ENCODE peak calls at places on chromosomes 5 and 9, in eight cellular contexts. K, E, H, S, F, C, X and P are unnamed samples.

GRCh38 chr9:136326061-136326776 is 1.1 kb upstream of the GPSM1 start:
- DNase-seq in K (no peak), E (no peak), H (peak), S (no peak), F (no peak), C (peak), X (peak), P (peak)

GRCh38 chr9:109166771-109167601 is at the start of gene FRRS1L:
- DNase-seq in K (no peak), E (no peak), H (no peak), S (no peak), F (no peak), C (no peak), X (no peak), P (peak)

GRCh38 chr9:95264954-95265615 is 52.4 kb downstream of the FANCC start:
- DNase-seq in K (no peak), E (peak), H (peak), S (no peak), F (no peak), C (peak), X (peak), P (no peak)

GRCh38 chr9:93467462-93467861 is 14.1 kb upstream of the FAM120AOS start:
- DNase-seq in K (no peak), E (no peak), H (no peak), S (no peak), F (no peak), C (no peak), X (no peak), P (no peak)

GRCh38 chr5:160118349-160119141 is 705 bp downstream of the PWWP2A start:
- DNase-seq in K (peak), E (no peak), H (no peak), S (peak), F (peak), C (no peak), X (no peak), P (peak)

GRCh38 chr5:116557669-116558271 is 16.9 kb downstream of the SEMA6A start:
- DNase-seq in K (no peak), E (no peak), H (no peak), S (no peak), F (no peak), C (no peak), X (peak), P (peak)

GRCh38 chr5:33688041-33688980 is 203.5 kb downstream of the ADAMTS12 start:
- DNase-seq in K (no peak), E (no peak), H (no peak), S (no peak), F (no peak), C (peak), X (peak), P (no peak)

GRCh38 chr5:79285285-79285684 is 49.4 kb downstream of the JMY start:
- DNase-seq in K (no peak), E (no peak), H (no peak), S (no peak), F (no peak), C (no peak), X (no peak), P (no peak)

GRCh38 chr5:122611401-122611800 is 163.5 kb upstream of the SNX2 start:
- DNase-seq in K (no peak), E (no peak), H (no peak), S (no peak), F (no peak), C (no peak), X (no peak), P (no peak)

GRCh38 chr9:94656190-94656589 is 16.9 kb upstream of the FBP1 start:
- DNase-seq in K (no peak), E (no peak), H (no peak), S (peak), F (no peak), C (no peak), X (no peak), P (no peak)

GRCh38 chr5:81125959-81126358 is 107.2 kb upstream of the CKMT2 start:
- DNase-seq in K (no peak), E (no peak), H (no peak), S (no peak), F (no peak), C (no peak), X (peak), P (no peak)

GRCh38 chr5:179817071-179817840 is 3.4 kb upstream of the SQSTM1 start:
- DNase-seq in K (no peak), E (no peak), H (no peak), S (no peak), F (no peak), C (no peak), X (no peak), P (peak)

GRCh38 chr5:57128325-57128724 is 45.5 kb upstream of the GPBP1 start:
- DNase-seq in K (no peak), E (no peak), H (no peak), S (no peak), F (no peak), C (no peak), X (no peak), P (no peak)

GRCh38 chr5:132819468-132819867 is 6.4 kb downstream of the SOWAHA start:
- DNase-seq in K (no peak), E (no peak), H (no peak), S (no peak), F (no peak), C (no peak), X (no peak), P (no peak)

GRCh38 chr9:131432597-131433301 is 38.9 kb downstream of the PRRC2B start:
- DNase-seq in K (no peak), E (no peak), H (peak), S (no peak), F (no peak), C (peak), X (peak), P (no peak)

GRCh38 chr5:141488591-141489478 is at the start of gene PCDHGC5:
- DNase-seq in K (no peak), E (no peak), H (peak), S (no peak), F (no peak), C (no peak), X (peak), P (peak)

GRCh38 chr9:137455361-137455991 is 3.7 kb downstream of the NSMF start:
- DNase-seq in K (no peak), E (no peak), H (no peak), S (no peak), F (no peak), C (no peak), X (no peak), P (no peak)

GRCh38 chr9:129183495-129184308 is 5.6 kb upstream of the IER5L start:
- DNase-seq in K (no peak), E (no peak), H (no peak), S (no peak), F (no peak), C (no peak), X (peak), P (no peak)

GRCh38 chr5:169742773-169743296 is 105.8 kb downstream of the DOCK2 start:
- DNase-seq in K (no peak), E (no peak), H (peak), S (no peak), F (no peak), C (peak), X (peak), P (no peak)

GRCh38 chr9:96158909-96159575 is 142.9 kb downstream of the HSD17B3 start:
- DNase-seq in K (no peak), E (no peak), H (no peak), S (no peak), F (no peak), C (no peak), X (peak), P (no peak)

GRCh38 chr9:129567842-129568559 is 52.9 kb downstream of the C9orf50 start:
- DNase-seq in K (no peak), E (no peak), H (no peak), S (no peak), F (no peak), C (no peak), X (peak), P (no peak)

GRCh38 chr5:989961-990530 is 18.6 kb upstream of the NKD2 start:
- DNase-seq in K (no peak), E (no peak), H (no peak), S (no peak), F (no peak), C (no peak), X (no peak), P (peak)

GRCh38 chr5:149325166-149325735 is 20.0 kb upstream of the GRPEL2 start:
- DNase-seq in K (no peak), E (no peak), H (no peak), S (no peak), F (no peak), C (no peak), X (peak), P (no peak)

GRCh38 chr5:777756-778161 is 6.8 kb downstream of the ZDHHC11B start:
- DNase-seq in K (no peak), E (no peak), H (no peak), S (no peak), F (no peak), C (no peak), X (no peak), P (no peak)

GRCh38 chr5:141814064-141814982 is 63.9 kb downstream of the PCDH1 start:
- DNase-seq in K (no peak), E (peak), H (no peak), S (peak), F (no peak), C (no peak), X (peak), P (peak)

GRCh38 chr5:143233020-143233419 is 170.5 kb downstream of the NR3C1 start:
- DNase-seq in K (no peak), E (no peak), H (no peak), S (no peak), F (no peak), C (no peak), X (peak), P (no peak)

GRCh38 chr9:92530893-92531292 is 4.9 kb downstream of the ECM2 start:
- DNase-seq in K (no peak), E (no peak), H (no peak), S (no peak), F (no peak), C (no peak), X (no peak), P (no peak)

GRCh38 chr9:16729656-16730055 is 140.8 kb downstream of the BNC2 start:
- DNase-seq in K (no peak), E (no peak), H (no peak), S (no peak), F (no peak), C (no peak), X (no peak), P (no peak)

GRCh38 chr5:119397518-119398380 is 41.9 kb downstream of the TNFAIP8 start:
- DNase-seq in K (no peak), E (no peak), H (no peak), S (no peak), F (no peak), C (peak), X (peak), P (no peak)